ENCODE peak calls at places on chromosomes 4 and X, in five cellular contexts. O is A549, D is K562, J is H1, P is HepG2. M is an unnamed sample.

GRCh38 chr4:100379583-100380105 is 138.2 kb downstream of the EMCN start:
- DNase-seq in O (no peak), D (no peak), J (no peak), P (no peak), M (no peak)

GRCh38 chr4:41432889-41433288 is 105.1 kb upstream of the LIMCH1 start:
- DNase-seq in O (peak), D (no peak), J (no peak), P (no peak), M (no peak)

GRCh38 chr4:107666134-107666533 is 53.9 kb downstream of the PAPSS1 start:
- DNase-seq in O (peak), D (no peak), J (no peak), P (peak), M (no peak)

GRCh38 chrX:38803286-38803608 is 2.0 kb downstream of the MID1IP1 start:
- DNase-seq in O (no peak), D (no peak), J (no peak), P (no peak), M (no peak)

GRCh38 chr4:15756361-15756861 is 21.7 kb upstream of the CD38 start:
- DNase-seq in O (peak), D (peak), J (no peak), P (peak), M (peak)

GRCh38 chr4:42673084-42673429 is 16.2 kb upstream of the ATP8A1 start:
- DNase-seq in O (no peak), D (no peak), J (no peak), P (no peak), M (no peak)

GRCh38 chr4:7197910-7198309 is 5.6 kb downstream of the SORCS2 start:
- DNase-seq in O (no peak), D (no peak), J (no peak), P (no peak), M (no peak)

GRCh38 chrX:27583976-27584375 is 6.2 kb upstream of the DCAF8L2 start:
- DNase-seq in O (no peak), D (no peak), J (no peak), P (no peak), M (no peak)

GRCh38 chrX:44223150-44223549 is 120.3 kb downstream of the EFHC2 start:
- DNase-seq in O (no peak), D (no peak), J (no peak), P (no peak), M (no peak)

GRCh38 chr4:156771171-156771837 is 200.3 kb downstream of the PDGFC start:
- DNase-seq in O (peak), D (no peak), J (no peak), P (peak), M (no peak)

GRCh38 chr4:26369132-26370036 is 48.6 kb downstream of the RBPJ start:
- DNase-seq in O (peak), D (no peak), J (no peak), P (no peak), M (no peak)

GRCh38 chrX:18674417-18674787 is 2.5 kb upstream of the RS1 start:
- DNase-seq in O (no peak), D (peak), J (peak), P (no peak), M (no peak)

GRCh38 chrX:137195991-137196390 is 162.2 kb upstream of the GPR101 start:
- DNase-seq in O (no peak), D (no peak), J (no peak), P (no peak), M (no peak)

DNA sequence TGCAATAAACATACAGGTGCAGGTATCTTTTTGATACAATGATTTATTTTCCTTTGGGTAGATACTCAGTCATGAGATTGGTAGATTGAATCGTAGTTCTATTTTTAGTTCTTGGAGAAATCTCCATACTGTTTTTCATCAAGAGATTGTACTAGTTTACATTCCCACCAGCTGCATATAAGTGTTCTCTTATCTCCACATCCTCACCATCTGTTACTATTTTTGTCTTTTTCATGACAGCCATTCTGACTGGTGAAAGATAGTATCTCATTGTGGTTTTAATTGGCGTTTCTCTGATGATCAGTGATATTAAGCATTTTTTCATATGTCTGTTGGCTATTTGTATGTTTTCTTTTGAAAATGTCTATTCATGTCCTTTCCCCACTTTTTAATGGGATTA is 202.2 kb downstream of the RAPGEF2 start:
- DNase-seq in O (no peak), D (no peak), J (no peak), P (no peak), M (no peak)
- TF ChIP-seq KDM1A in O (no peak), D (no peak), J (no peak), P (no peak), M (no peak)

DNA sequence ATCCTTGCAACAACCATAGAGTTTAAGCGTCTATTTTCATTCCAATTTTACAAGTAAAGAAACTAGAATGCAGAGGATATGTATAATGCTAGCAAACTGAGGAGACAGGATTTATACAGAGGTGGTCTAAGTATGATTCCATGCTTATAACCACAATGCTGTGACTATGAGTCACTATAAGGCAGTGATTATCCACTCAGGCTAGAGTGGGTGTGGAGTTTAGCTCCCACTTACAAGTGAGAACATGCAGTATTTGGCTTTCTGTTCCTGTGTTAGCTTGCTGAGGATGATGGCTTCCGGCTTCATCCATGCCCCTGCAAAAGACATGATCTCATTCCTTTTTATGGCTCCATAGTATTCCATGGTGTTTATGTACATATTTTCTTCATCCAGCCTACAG is 41.6 kb upstream of the EDA2R start:
- DNase-seq in O (no peak), D (no peak), J (no peak), P (no peak), M (no peak)
- TF ChIP-seq KDM1A in O (no peak), D (no peak), J (no peak), P (no peak), M (no peak)

GRCh38 chr4:169795585-169795984 is 37.8 kb upstream of the HPF1 start:
- DNase-seq in O (no peak), D (no peak), J (no peak), P (no peak), M (no peak)
- TF ChIP-seq KDM1A in O (no peak), D (no peak), J (no peak), P (no peak), M (no peak)

GRCh38 chr4:139457318-139457717 is 3.4 kb downstream of the RAB33B start:
- DNase-seq in O (peak), D (no peak), J (no peak), P (no peak), M (no peak)
- TF ChIP-seq KDM1A in O (no peak), D (no peak), J (no peak), P (no peak), M (no peak)

GRCh38 chrX:10098235-10098819 is 58.4 kb upstream of the CLCN4 start:
- DNase-seq in O (no peak), D (no peak), J (no peak), P (no peak), M (peak)
- TF ChIP-seq KDM1A in O (no peak), D (no peak), J (no peak), P (no peak), M (no peak)